ENCODE peak calls at places on chromosome 12, in six cellular contexts. W is GM23248; I is uterus; X is OCI-LY7; D is fibroblast of lung; R is effector memory CD4-positive, alpha-beta T cell. P is an unnamed sample.

GRCh38 chr12:123115409-123116111 is 35.3 kb downstream of the PITPNM2 start:
- DNase-seq in D (peak), I (peak), R (no peak), W (peak), X (no peak), P (peak)

GRCh38 chr12:53722450-53723041 is 4.7 kb downstream of the CALCOCO1 start:
- DNase-seq in I (no peak), D (peak), W (no peak), X (no peak), R (no peak), P (no peak)

GRCh38 chr12:99170461-99170860 is 477.1 kb upstream of the GARIN6 start:
- DNase-seq in D (no peak), I (no peak), R (no peak), W (no peak), X (no peak), P (no peak)

GRCh38 chr12:98973395-98973794 is 328.3 kb downstream of the APAF1 start:
- DNase-seq in X (no peak), R (no peak), D (peak), I (no peak), W (peak), P (no peak)

GRCh38 chr12:76137611-76138010 is 53.1 kb upstream of the NAP1L1 start:
- DNase-seq in X (no peak), I (no peak), D (no peak), R (no peak), W (peak), P (peak)

GRCh38 chr12:86729798-86730197 is 473.6 kb upstream of the MGAT4C start:
- DNase-seq in W (no peak), D (peak), I (no peak), X (no peak), R (no peak), P (no peak)

GRCh38 chr12:127984386-127985055 is 282.4 kb upstream of the TMEM132C start:
- DNase-seq in W (peak), X (no peak), I (no peak), D (no peak), R (no peak), P (no peak)

GRCh38 chr12:29048787-29049186 is 100.3 kb upstream of the FAR2 start:
- DNase-seq in R (no peak), I (no peak), D (no peak), X (no peak), W (no peak), P (no peak)

GRCh38 chr12:124544311-124544970 is 23.0 kb downstream of the NCOR2 start:
- DNase-seq in I (no peak), R (no peak), D (no peak), X (no peak), W (no peak), P (no peak)

DNA sequence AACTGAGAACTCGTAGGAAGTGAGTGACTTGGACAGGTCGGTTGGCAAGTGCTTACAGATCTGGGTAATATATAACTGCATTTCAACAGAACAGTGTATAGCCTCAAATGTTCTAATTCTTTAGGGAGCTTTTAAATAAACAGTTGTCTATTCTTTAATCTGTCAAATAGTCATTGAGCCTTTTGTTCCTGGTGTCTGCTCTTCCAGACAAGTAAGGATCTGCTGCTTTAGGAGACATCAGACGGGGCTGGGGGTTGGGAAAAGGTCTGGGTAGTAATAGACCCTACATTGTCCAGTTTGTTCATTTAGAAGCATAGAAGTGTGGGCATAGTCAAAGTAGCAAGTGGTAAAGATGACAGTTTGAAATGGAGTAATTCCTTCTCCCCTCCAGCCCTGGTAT is 2.0 kb downstream of the PTPN11 start:
- DNase-seq in W (no peak), X (no peak), D (no peak), I (no peak), R (no peak), P (no peak)
- H3K4me3 ChIP-seq in W (peak), X (no peak), D (no peak), I (no peak), R (no peak), P (no peak)

DNA sequence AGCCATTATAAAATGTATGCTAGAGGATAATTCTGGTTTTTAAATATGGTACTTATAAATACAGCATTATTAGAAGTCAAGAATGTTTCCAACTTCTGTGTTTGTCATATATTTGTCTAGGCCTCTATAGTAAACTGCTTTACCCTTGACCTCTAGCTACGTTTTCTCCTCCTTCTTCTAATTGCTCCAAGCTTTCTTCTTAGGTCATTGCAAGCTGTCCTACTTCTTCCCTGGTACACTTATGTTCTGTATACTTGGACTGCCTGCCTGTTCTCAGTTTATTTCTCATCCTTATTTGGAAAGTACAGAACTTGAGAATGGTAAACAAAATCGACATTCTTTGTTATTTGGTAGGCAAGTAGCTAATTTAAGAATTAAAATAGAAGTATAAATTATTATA is 23.9 kb upstream of the ATP2B1 start:
- DNase-seq in X (no peak), I (no peak), W (peak), D (peak), R (no peak), P (no peak)
- H3K27ac ChIP-seq in X (no peak), I (no peak), W (peak), D (peak), R (no peak), P (no peak)

DNA sequence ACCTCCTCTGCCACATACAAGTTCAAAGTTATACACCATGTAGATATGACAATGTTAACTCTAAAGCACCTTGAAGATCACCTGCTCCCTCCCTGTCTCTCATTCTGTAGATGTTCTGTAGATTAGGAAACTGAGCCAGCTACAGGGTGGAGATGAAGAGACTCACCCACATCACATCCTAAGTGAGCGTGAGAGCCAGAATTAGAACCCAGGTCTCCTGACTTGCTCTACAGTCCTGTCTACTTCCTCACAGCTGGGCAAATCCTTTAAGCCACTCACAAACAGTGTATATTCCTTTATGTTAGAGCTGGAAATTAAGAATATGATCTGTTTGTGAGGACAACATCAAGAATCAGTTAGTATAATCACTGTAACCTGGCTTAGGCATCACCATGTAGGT is 1.8 kb downstream of the APPL2 start:
- DNase-seq in R (no peak), W (no peak), X (peak), D (no peak), I (no peak), P (no peak)
- H3K4me3 ChIP-seq in R (no peak), W (peak), X (peak), D (peak), I (peak), P (peak)

DNA sequence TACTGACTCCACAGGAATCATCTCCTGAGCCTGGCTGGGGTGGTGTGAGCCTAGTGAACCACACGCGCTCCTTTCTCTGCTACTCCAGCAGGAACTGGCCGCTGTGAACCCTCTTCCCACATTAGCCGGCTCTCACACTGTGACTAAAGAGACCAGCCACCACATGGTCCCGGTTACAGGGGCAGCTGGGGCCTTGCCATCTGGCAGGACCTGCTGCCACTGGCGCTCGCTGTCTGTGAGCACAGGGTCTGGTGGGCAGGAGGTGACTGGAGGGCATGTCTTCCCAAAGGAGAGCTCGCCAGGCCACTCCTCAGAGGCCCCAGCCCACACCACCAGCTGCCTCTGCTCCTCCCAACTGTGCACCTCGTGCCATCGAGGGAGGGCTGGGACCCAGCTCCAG is 99.3 kb downstream of the SINHCAF start:
- DNase-seq in X (no peak), I (no peak), D (no peak), R (no peak), W (no peak), P (no peak)
- H3K27ac ChIP-seq in X (no peak), I (no peak), D (no peak), R (no peak), W (no peak), P (no peak)

GRCh38 chr12:21434704-21435103 is 2.8 kb upstream of the PYROXD1 start:
- DNase-seq in D (no peak), W (no peak), R (no peak), X (no peak), I (no peak), P (no peak)

GRCh38 chr12:21428241-21428640 is 9.2 kb upstream of the PYROXD1 start:
- DNase-seq in W (peak), R (no peak), X (no peak), I (no peak), D (peak), P (no peak)

GRCh38 chr12:21433525-21433924 is 3.9 kb upstream of the PYROXD1 start:
- DNase-seq in W (no peak), X (no peak), I (no peak), D (no peak), R (no peak), P (no peak)

DNA sequence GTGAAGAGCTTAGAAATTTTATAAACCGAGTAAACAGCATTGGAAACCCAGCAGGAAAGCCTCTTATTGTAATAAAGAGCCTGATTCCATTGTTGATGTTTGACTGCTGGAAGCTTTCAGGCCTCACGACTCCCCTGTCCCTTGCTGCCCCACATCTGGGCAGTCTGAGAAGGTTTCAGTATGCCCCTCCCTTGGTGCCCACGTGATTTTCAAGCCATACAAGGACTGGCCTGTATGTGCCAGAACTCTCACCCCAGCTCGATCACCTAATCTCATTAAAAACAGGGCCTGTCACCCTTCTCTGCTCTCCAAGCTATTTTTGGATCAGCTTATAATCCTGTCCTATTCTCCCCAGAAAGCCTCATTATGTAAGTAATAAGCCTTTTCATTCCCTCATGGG is 7.5 kb upstream of the PYROXD1 start:
- DNase-seq in D (no peak), I (no peak), W (no peak), X (no peak), R (no peak), P (no peak)
- H3K4me3 ChIP-seq in D (no peak), I (no peak), W (no peak), X (no peak), R (no peak), P (no peak)

GRCh38 chr12:6430124-6430989 is 14.4 kb upstream of the CD27 start:
- DNase-seq in R (no peak), W (peak), D (peak), X (peak), I (peak), P (peak)

GRCh38 chr12:6425588-6426531 is 18.9 kb upstream of the CD27 start:
- DNase-seq in I (no peak), W (no peak), D (no peak), R (no peak), X (peak), P (peak)

GRCh38 chr12:6426882-6427671 is 17.7 kb upstream of the CD27 start:
- DNase-seq in X (peak), I (no peak), D (no peak), W (no peak), R (peak), P (no peak)

GRCh38 chr12:6430990-6431353 is 13.8 kb upstream of the CD27 start:
- DNase-seq in I (no peak), D (no peak), X (no peak), W (peak), R (no peak), P (no peak)

GRCh38 chr12:6428326-6428725 is 16.4 kb upstream of the CD27 start:
- DNase-seq in D (no peak), R (no peak), X (no peak), W (no peak), I (no peak), P (no peak)
- H3K27ac ChIP-seq in D (no peak), R (no peak), X (peak), W (no peak), I (no peak), P (no peak)